ENCODE peak calls at places on chromosomes 6 and 20, in five cellular contexts. V is H1, B is hepatocyte, G is astrocyte, Z is fibroblast of lung. H is an unnamed sample.

GRCh38 chr6:39553811-39554802 is 171.1 kb downstream of the KIF6 start:
- DNase-seq in Z (peak), B (no peak), V (no peak), G (peak), H (no peak)

GRCh38 chr20:51456511-51457280 is 85.8 kb downstream of the NFATC2 start:
- DNase-seq in V (no peak), B (peak), Z (peak), G (peak), H (peak)

GRCh38 chr6:33692760-33693158 is 18.7 kb downstream of the UQCC2 start:
- DNase-seq in V (no peak), G (no peak), B (no peak), Z (peak), H (no peak)

GRCh38 chr20:56630086-56630493 is 984 bp downstream of the TFAP2C start:
- DNase-seq in B (peak), G (peak), V (peak), Z (no peak), H (no peak)

GRCh38 chr20:35318502-35319157 is 26.4 kb upstream of the FAM83C start:
- DNase-seq in V (no peak), Z (peak), B (peak), G (peak), H (peak)

GRCh38 chr6:30615958-30616810 is 859 bp downstream of the PPP1R10 start:
- DNase-seq in B (peak), V (no peak), G (no peak), Z (peak), H (no peak)

GRCh38 chr20:63873477-63873971 is 8.5 kb downstream of the TPD52L2 start:
- DNase-seq in G (peak), V (no peak), Z (peak), B (no peak), H (peak)

GRCh38 chr6:99032396-99032795 is 84.7 kb upstream of the FBXL4 start:
- DNase-seq in G (no peak), B (no peak), V (no peak), Z (no peak), H (no peak)

GRCh38 chr6:113493991-113494390 is 363.2 kb upstream of the MARCKS start:
- DNase-seq in B (no peak), V (no peak), Z (no peak), G (no peak), H (no peak)

GRCh38 chr20:62925420-62926228 is 681 bp downstream of the DIDO1 start:
- DNase-seq in V (no peak), G (no peak), B (peak), Z (peak), H (no peak)

GRCh38 chr6:78268591-78268990 is 598.8 kb upstream of the IRAK1BP1 start:
- DNase-seq in B (no peak), Z (no peak), V (no peak), G (no peak), H (no peak)

GRCh38 chr6:12230523-12230922 is 59.6 kb upstream of the EDN1 start:
- DNase-seq in V (no peak), B (no peak), Z (no peak), G (no peak), H (no peak)

GRCh38 chr6:71107935-71108420 is 151.1 kb upstream of the B3GAT2 start:
- DNase-seq in V (no peak), B (no peak), Z (peak), G (peak), H (no peak)

GRCh38 chr6:45650527-45651135 is 272.9 kb upstream of the SUPT3H start:
- DNase-seq in Z (peak), B (peak), G (peak), V (no peak), H (peak)

GRCh38 chr20:40251284-40251932 is 437.6 kb downstream of the MAFB start:
- DNase-seq in Z (peak), V (no peak), B (peak), G (no peak), H (no peak)

GRCh38 chr6:109455502-109456282 is at the start of gene MICAL1:
- DNase-seq in Z (peak), G (peak), V (no peak), B (peak), H (no peak)

GRCh38 chr6:56366112-56366852 is 118.9 kb upstream of the COL21A1 start:
- DNase-seq in V (no peak), Z (no peak), B (no peak), G (no peak), H (no peak)

GRCh38 chr20:58086763-58087566 is 141.5 kb downstream of the ANKRD60 start:
- DNase-seq in V (no peak), B (peak), G (no peak), Z (peak), H (peak)

GRCh38 chr6:29647927-29648642 is 8.8 kb upstream of the MOG start:
- DNase-seq in B (peak), V (no peak), G (peak), Z (peak), H (no peak)

GRCh38 chr6:40754481-40755045 is 167.4 kb upstream of the LRFN2 start:
- DNase-seq in V (no peak), Z (no peak), G (no peak), B (no peak), H (no peak)

GRCh38 chr20:54668271-54669053 is 193.1 kb downstream of the DOK5 start:
- DNase-seq in Z (peak), G (no peak), V (no peak), B (peak), H (no peak)

GRCh38 chr20:25309395-25310267 is 61.7 kb downstream of the PYGB start:
- DNase-seq in V (no peak), Z (peak), G (peak), B (peak), H (no peak)

GRCh38 chr20:17504898-17505663 is 26.1 kb downstream of the BFSP1 start:
- DNase-seq in B (peak), V (no peak), Z (peak), G (peak), H (no peak)

GRCh38 chr6:149872233-149872632 is 8.1 kb upstream of the LRP11 start:
- DNase-seq in V (no peak), B (no peak), G (no peak), Z (no peak), H (no peak)

GRCh38 chr6:13924146-13924948 is 405 bp upstream of the RNF182 start:
- DNase-seq in B (peak), Z (peak), V (no peak), G (peak), H (no peak)

GRCh38 chr20:50285376-50286173 is 94.9 kb downstream of the CEBPB start:
- DNase-seq in G (peak), B (no peak), Z (peak), V (no peak), H (no peak)

GRCh38 chr6:34806738-34807453 is 15.0 kb downstream of the BLTP3A start:
- DNase-seq in G (peak), V (no peak), B (no peak), Z (peak), H (no peak)

GRCh38 chr6:112004397-112005341 is 49.2 kb upstream of the CCN6 start:
- DNase-seq in V (no peak), Z (no peak), B (no peak), G (no peak), H (no peak)

GRCh38 chr20:38985603-38986170 is 23.5 kb downstream of the DHX35 start:
- DNase-seq in Z (peak), G (peak), V (no peak), B (no peak), H (no peak)

GRCh38 chr6:157143171-157143884 is 180.0 kb downstream of the TMEM242 start:
- DNase-seq in G (peak), B (no peak), V (no peak), Z (peak), H (no peak)

GRCh38 chr20:50758469-50758868 is 27.1 kb downstream of the PARD6B start:
- DNase-seq in Z (no peak), V (no peak), B (no peak), G (peak), H (no peak)

GRCh38 chr6:82264824-82265223 is 17.3 kb upstream of the IBTK start:
- DNase-seq in B (no peak), V (no peak), G (no peak), Z (no peak), H (no peak)

GRCh38 chr6:142601427-142601826 is 299.6 kb downstream of the ADGRG6 start:
- DNase-seq in G (no peak), B (no peak), Z (no peak), V (no peak), H (no peak)

GRCh38 chr6:42368156-42368555 is 83.6 kb downstream of the TRERF1 start:
- DNase-seq in B (no peak), V (no peak), G (no peak), Z (no peak), H (no peak)
- H3K4me3 ChIP-seq in B (no peak), V (no peak), G (no peak), Z (no peak), H (no peak)

DNA sequence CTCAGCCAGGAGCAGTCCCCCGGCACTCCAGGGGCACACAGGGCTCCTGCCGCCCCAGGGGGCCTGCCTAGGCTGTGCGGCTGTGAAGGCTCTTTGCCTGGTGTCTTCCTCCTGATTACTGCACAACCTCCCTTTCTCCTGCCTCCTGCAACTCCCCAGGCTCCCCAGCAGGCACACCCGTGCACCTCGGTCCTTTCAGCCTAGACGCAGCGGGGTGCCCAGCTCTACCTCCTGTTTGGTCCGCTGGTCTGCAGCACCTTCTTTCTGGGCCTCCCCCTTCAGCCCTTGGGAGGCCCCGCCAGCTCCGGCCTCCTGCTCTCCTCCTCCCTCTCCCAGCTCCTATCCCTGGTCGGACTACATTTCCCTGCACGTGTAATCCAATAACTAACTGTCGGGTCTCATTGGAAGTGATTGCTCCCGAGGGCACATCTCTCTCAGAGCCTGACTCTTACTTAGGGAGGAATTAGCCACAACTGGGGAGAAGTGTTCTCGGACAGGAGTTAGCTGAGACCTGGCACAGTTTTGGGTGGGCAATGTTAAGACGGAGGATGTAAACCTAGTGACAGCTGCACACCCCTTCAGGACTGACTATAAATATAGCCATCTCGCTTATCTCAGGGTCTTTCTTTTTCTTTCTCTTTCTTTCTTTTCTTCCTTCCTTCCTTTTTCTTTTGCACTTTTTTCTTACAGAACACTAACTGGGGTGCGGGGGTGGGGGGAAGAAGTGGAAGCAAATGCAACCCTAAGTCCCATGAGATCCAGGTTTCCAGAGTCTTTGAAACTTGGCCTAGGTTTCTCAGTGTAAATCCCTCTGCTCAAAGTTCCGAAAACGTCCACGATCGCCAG is 1.1 kb upstream of the FOXF2 start:
- DNase-seq in V (no peak), Z (peak), G (no peak), B (no peak), H (no peak)
- TF ChIP-seq EZH2 in V (peak), Z (no peak), G (peak), B (no peak), H (peak)

GRCh38 chr6:106275692-106276091 is 49.9 kb downstream of the ATG5 start:
- DNase-seq in G (peak), Z (peak), V (no peak), B (no peak), H (no peak)

GRCh38 chr6:106273087-106273486 is 52.5 kb downstream of the ATG5 start:
- DNase-seq in V (no peak), G (no peak), B (no peak), Z (no peak), H (no peak)

GRCh38 chr6:106272289-106272688 is 53.3 kb downstream of the ATG5 start:
- DNase-seq in V (no peak), B (no peak), G (no peak), Z (no peak), H (no peak)
- H3K4me2 ChIP-seq in V (no peak), B (no peak), G (no peak), Z (no peak), H (no peak)

GRCh38 chr20:36575066-36575743 is 1.8 kb downstream of the TGIF2 start:
- DNase-seq in B (peak), V (no peak), Z (peak), G (peak), H (no peak)
- H3K4me3 ChIP-seq in B (peak), V (peak), Z (peak), G (peak), H (peak)

GRCh38 chr6:108115598-108116058 is 41.1 kb upstream of the OSTM1 start:
- DNase-seq in B (peak), V (no peak), G (no peak), Z (peak), H (no peak)

GRCh38 chr6:108114861-108115597 is 40.5 kb upstream of the OSTM1 start:
- DNase-seq in B (peak), Z (peak), V (no peak), G (peak), H (no peak)

GRCh38 chr6:108116781-108117426 is 42.4 kb upstream of the OSTM1 start:
- DNase-seq in G (no peak), Z (no peak), V (no peak), B (no peak), H (no peak)

GRCh38 chr6:108116424-108116780 is 41.9 kb upstream of the OSTM1 start:
- DNase-seq in G (no peak), B (no peak), V (no peak), Z (no peak), H (no peak)

GRCh38 chr6:108113557-108114519 is 39.3 kb upstream of the OSTM1 start:
- DNase-seq in V (no peak), B (peak), G (peak), Z (peak), H (no peak)
- TF ChIP-seq EZH2 in V (peak), B (no peak), G (no peak), Z (peak), H (peak)

GRCh38 chr6:24744911-24745310 is 26.0 kb upstream of the C6orf62 start:
- DNase-seq in Z (no peak), V (no peak), G (no peak), B (no peak), H (no peak)

GRCh38 chr6:24740861-24741260 is 21.9 kb upstream of the C6orf62 start:
- DNase-seq in G (peak), Z (no peak), V (no peak), B (no peak), H (no peak)

GRCh38 chr6:24738732-24739131 is 19.8 kb upstream of the C6orf62 start:
- DNase-seq in G (no peak), B (no peak), Z (no peak), V (no peak), H (no peak)

GRCh38 chr6:24743265-24743943 is 24.4 kb upstream of the C6orf62 start:
- DNase-seq in B (peak), G (peak), Z (peak), V (no peak), H (peak)

GRCh38 chr6:24743944-24744335 is 25.0 kb upstream of the C6orf62 start:
- DNase-seq in V (no peak), B (no peak), Z (no peak), G (no peak), H (no peak)
- H3K4me2 ChIP-seq in V (no peak), B (no peak), Z (peak), G (peak), H (peak)

GRCh38 chr6:90454835-90455427 is 131.9 kb downstream of the MAP3K7 start:
- DNase-seq in B (no peak), V (no peak), G (no peak), Z (no peak), H (no peak)

GRCh38 chr6:90445533-90446108 is 141.3 kb downstream of the MAP3K7 start:
- DNase-seq in Z (no peak), G (no peak), V (no peak), B (no peak), H (no peak)

GRCh38 chr6:90446164-90446563 is 140.7 kb downstream of the MAP3K7 start:
- DNase-seq in B (no peak), Z (peak), G (peak), V (no peak), H (no peak)

GRCh38 chr6:90456001-90456400 is 130.9 kb downstream of the MAP3K7 start:
- DNase-seq in B (no peak), V (no peak), G (no peak), Z (no peak), H (no peak)

DNA sequence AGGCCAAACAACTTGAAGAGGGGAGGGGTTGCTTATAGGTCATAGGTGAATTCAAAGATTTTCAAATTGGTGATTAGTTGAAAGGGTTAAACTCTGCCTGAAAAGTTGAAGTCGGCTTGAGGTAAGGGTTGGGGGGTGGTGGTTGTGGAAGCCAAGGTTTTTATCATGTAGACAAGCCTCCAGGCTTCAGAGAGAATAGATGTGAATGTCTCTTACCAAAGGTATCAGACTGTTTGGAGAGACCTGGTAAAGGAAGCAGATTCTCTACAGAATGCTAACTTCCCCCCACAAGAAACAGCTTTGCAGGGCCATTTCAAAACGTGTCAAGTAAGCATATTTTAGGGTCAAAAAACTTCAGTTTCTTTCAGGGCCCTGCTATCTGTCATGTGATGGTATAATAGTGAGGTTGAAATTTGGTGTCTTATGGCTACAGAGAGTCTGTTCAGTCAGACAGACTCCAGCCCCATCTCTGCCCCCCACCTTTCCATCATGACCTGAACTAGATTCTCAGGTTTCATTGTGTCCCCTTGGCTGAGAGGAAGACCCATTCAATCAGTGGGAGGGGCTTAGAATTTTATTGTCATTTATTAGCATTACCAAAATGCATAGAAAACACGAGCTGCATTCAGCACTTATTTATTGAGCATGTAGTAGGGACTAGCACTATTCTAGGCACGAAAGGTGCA is 136.5 kb downstream of the MAP3K7 start:
- DNase-seq in G (no peak), B (no peak), V (no peak), Z (no peak), H (no peak)
- H3K4me3 ChIP-seq in G (no peak), B (no peak), V (no peak), Z (no peak), H (no peak)

DNA sequence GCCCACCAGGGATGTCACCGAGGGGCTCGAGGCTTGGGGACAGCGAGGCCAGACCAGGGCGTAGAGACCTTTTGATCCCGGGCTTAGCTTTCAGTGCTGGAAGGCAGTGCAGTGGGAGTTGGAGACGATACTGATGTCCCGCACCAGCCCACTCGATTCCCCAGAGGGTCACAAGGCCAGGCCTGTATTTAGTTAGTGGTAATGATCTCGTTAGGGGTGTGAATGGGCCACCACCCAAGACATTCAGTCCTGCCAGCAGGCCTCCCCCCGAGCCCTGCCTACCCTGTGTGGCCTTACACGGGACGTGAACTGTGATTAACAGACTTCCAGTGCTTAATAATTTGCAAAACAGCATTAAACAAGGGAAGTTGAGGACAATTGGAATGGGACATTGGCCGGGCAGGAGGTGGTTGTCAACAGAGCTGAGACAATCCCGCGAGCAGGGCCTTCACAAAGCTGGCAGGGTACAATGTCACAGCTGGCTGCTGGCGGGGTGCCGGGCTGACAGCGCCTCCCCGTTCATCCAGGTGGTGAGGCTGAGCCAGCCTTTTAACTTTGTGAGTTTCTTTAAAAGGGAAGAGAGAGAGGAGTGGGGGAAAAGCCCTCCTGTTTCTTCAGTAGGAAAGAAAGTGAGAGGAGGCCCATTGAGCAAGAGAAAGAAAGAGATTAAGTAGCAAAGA is 175.3 kb upstream of the RALGAPA2 start:
- DNase-seq in B (no peak), Z (no peak), G (no peak), V (no peak), H (no peak)
- TF ChIP-seq EZH2 in B (no peak), Z (no peak), G (no peak), V (no peak), H (no peak)

GRCh38 chr6:25088513-25088912 is 152.8 kb upstream of the RIPOR2 start:
- DNase-seq in G (peak), Z (peak), B (no peak), V (no peak), H (no peak)
- H3K4me2 ChIP-seq in G (peak), Z (no peak), B (no peak), V (no peak), H (no peak)

DNA sequence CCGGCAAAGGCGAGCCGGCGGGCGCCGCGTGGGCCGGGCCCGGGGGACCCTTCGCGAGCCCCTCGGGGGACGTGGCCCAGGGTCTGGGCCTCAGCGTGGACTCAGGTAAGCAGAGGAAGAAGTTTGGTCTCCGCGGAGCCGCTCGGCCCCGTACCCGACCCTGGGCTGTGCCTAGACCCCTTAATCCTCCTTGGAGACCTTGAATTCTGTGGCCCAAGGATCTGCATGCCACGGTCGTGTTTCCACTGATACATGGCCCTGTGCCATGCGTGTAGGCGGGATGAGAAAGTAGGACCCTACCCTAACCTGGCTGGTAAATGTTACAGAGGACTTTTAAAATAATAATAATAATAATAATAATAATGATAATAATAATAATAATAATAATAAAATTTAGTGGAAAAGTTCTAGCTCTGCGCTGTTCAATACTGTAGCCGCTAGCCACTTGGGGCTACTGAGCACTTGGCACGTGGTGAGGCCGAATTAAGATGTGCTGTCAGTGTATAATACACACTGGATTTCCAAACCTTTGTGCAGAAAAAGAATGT is 5.7 kb downstream of the VGLL2 start:
- DNase-seq in Z (no peak), B (no peak), G (no peak), V (no peak), H (no peak)
- H3K4me3 ChIP-seq in Z (no peak), B (no peak), G (no peak), V (peak), H (no peak)